ENCODE peak calls at places on chromosomes 2 and 18, in six cellular contexts. Z is A549, O is right lobe of liver, G is H1, R is tibial nerve, P is GM12891. J is an unnamed sample.

GRCh38 chr2:41698787-41699422 is 348.9 kb upstream of the PKDCC start:
- DNase-seq in Z (peak), O (no peak), G (peak), R (no peak), P (no peak), J (peak)

GRCh38 chr2:96408631-96409542 is 73.3 kb downstream of the NCAPH start:
- DNase-seq in Z (peak), O (no peak), G (no peak), R (no peak), P (no peak), J (no peak)

GRCh38 chr2:149310349-149310748 is 20.0 kb upstream of the LYPD6 start:
- DNase-seq in Z (no peak), O (no peak), G (no peak), R (no peak), P (no peak), J (no peak)

GRCh38 chr2:23760746-23761145 is 166.2 kb downstream of the ATAD2B start:
- DNase-seq in Z (peak), O (no peak), G (no peak), R (no peak), P (no peak), J (peak)

GRCh38 chr18:27235218-27235870 is 50.2 kb upstream of the CHST9 start:
- DNase-seq in Z (no peak), O (no peak), G (no peak), R (no peak), P (no peak), J (no peak)

GRCh38 chr2:2107627-2108026 is 223.4 kb downstream of the MYT1L start:
- DNase-seq in Z (no peak), O (no peak), G (no peak), R (no peak), P (no peak), J (no peak)

GRCh38 chr18:56028514-56028913 is 440.5 kb upstream of the TCF4 start:
- DNase-seq in Z (peak), O (no peak), G (no peak), R (no peak), P (no peak), J (no peak)

GRCh38 chr2:72982219-72982618 is 64.9 kb downstream of the EMX1 start:
- DNase-seq in Z (no peak), O (no peak), G (no peak), R (no peak), P (no peak), J (no peak)

GRCh38 chr2:73928995-73929394 is 2.3 kb downstream of the DGUOK start:
- DNase-seq in Z (no peak), O (no peak), G (no peak), R (no peak), P (no peak), J (no peak)

GRCh38 chr2:15584767-15585469 is 6.8 kb upstream of the DDX1 start:
- DNase-seq in Z (no peak), O (no peak), G (no peak), R (no peak), P (no peak), J (no peak)

GRCh38 chr2:215749092-215749957 is 264.0 kb downstream of the MREG start:
- DNase-seq in Z (peak), O (peak), G (no peak), R (peak), P (no peak), J (no peak)

GRCh38 chr2:78261454-78261853 is 739.3 kb upstream of the LRRTM4 start:
- DNase-seq in Z (no peak), O (no peak), G (no peak), R (no peak), P (no peak), J (no peak)

GRCh38 chr2:120660056-120660694 is 75.5 kb upstream of the GLI2 start:
- DNase-seq in Z (no peak), O (no peak), G (no peak), R (no peak), P (no peak), J (no peak)

GRCh38 chr2:220701115-220701514 is 871.0 kb downstream of the EPHA4 start:
- DNase-seq in Z (no peak), O (no peak), G (no peak), R (no peak), P (no peak), J (no peak)

GRCh38 chr2:216649573-216649972 is 16.4 kb downstream of the IGFBP2 start:
- DNase-seq in Z (no peak), O (no peak), G (no peak), R (no peak), P (no peak), J (no peak)

GRCh38 chr18:58538604-58539386 is 90.1 kb downstream of the ALPK2 start:
- DNase-seq in Z (no peak), O (peak), G (no peak), R (no peak), P (no peak), J (no peak)

GRCh38 chr2:119024568-119024967 is 82.6 kb downstream of the MARCO start:
- DNase-seq in Z (no peak), O (no peak), G (peak), R (no peak), P (no peak), J (no peak)

GRCh38 chr2:136344339-136344738 is 226.4 kb upstream of the CXCR4 start:
- DNase-seq in Z (no peak), O (no peak), G (peak), R (no peak), P (no peak), J (no peak)

GRCh38 chr2:68839260-68839833 is 31.9 kb downstream of the BMP10 start:
- DNase-seq in Z (peak), O (no peak), G (peak), R (no peak), P (no peak), J (peak)

GRCh38 chr18:79613186-79613931 is 66.2 kb upstream of the CTDP1 start:
- DNase-seq in Z (no peak), O (peak), G (peak), R (no peak), P (no peak), J (no peak)

GRCh38 chr2:230224458-230224857 is 1.1 kb upstream of the SP140 start:
- DNase-seq in Z (no peak), O (no peak), G (no peak), R (no peak), P (no peak), J (no peak)

GRCh38 chr2:147460140-147460539 is 384.7 kb upstream of the ACVR2A start:
- DNase-seq in Z (no peak), O (no peak), G (no peak), R (no peak), P (no peak), J (no peak)

GRCh38 chr2:199458017-199458805 is 472 bp upstream of the SATB2 start:
- DNase-seq in Z (peak), O (peak), G (peak), R (no peak), P (peak), J (peak)

GRCh38 chr2:199456383-199457146 is 1.2 kb downstream of the SATB2 start:
- DNase-seq in Z (no peak), O (no peak), G (no peak), R (no peak), P (no peak), J (no peak)

GRCh38 chr2:199458806-199459285 is 1.1 kb upstream of the SATB2 start:
- DNase-seq in Z (no peak), O (no peak), G (peak), R (no peak), P (peak), J (peak)

GRCh38 chr2:199455533-199456382 is 2.0 kb downstream of the SATB2 start:
- DNase-seq in Z (peak), O (peak), G (peak), R (no peak), P (peak), J (no peak)

GRCh38 chr2:199457147-199458016 is at the start of gene SATB2:
- DNase-seq in Z (peak), O (peak), G (peak), R (no peak), P (peak), J (peak)
- TF ChIP-seq POLR2A in Z (no peak), O (no peak), G (no peak), R (no peak), P (no peak), J (no peak)

GRCh38 chr2:97739020-97739892 is 25.9 kb downstream of the ZAP70 start:
- DNase-seq in Z (no peak), O (no peak), G (no peak), R (no peak), P (no peak), J (no peak)
- TF ChIP-seq POLR2A in Z (no peak), O (no peak), G (no peak), R (no peak), P (peak), J (no peak)

DNA sequence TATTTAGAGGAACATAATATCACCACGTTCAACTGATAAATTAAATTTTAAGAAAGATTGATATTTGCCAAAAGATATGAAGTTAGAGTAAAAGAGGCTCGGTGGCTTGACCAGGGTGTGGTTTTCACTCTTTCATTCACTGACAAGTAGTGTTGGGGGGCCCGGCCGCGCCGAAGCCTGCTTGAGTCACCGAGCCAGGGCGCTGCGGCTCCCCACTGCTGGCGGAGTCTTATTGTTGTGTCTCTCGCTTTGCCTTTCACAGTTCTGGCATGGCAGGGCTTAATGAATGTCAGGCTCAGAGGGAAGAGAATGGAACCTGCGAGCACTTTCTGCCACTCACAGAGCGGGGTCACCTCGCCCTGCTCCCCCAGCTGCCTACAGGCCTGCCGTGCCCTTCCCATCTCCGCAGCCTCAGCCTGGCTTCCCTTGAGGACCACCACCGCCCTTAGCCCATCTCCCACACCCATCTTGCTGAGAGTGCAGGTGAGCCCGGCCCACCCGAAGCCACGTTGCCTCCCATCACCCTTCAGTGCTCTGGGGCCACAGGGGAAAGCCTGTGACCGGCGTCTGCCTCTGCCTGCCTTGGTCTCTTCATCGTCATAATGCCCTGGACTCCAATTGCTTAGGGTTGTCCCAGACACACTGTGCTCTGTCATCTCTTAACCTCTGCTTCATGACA is 142.7 kb downstream of the FAM210A start:
- DNase-seq in Z (no peak), O (no peak), G (no peak), R (no peak), P (no peak), J (no peak)
- TF ChIP-seq POLR2A in Z (no peak), O (no peak), G (no peak), R (no peak), P (no peak), J (no peak)

GRCh38 chr2:126656311-126657145 is 570 bp downstream of the GYPC start:
- DNase-seq in Z (no peak), O (no peak), G (peak), R (no peak), P (no peak), J (peak)
- TF ChIP-seq POLR2A in Z (no peak), O (no peak), G (no peak), R (no peak), P (peak), J (peak)

GRCh38 chr2:159615187-159615935 is 987 bp downstream of the BAZ2B start:
- DNase-seq in Z (peak), O (peak), G (peak), R (peak), P (peak), J (peak)

GRCh38 chr2:159617080-159617479 is 732 bp upstream of the BAZ2B start:
- DNase-seq in Z (no peak), O (no peak), G (no peak), R (no peak), P (no peak), J (no peak)

GRCh38 chr2:159614534-159615186 is 1.7 kb downstream of the BAZ2B start:
- DNase-seq in Z (no peak), O (no peak), G (no peak), R (no peak), P (no peak), J (peak)

GRCh38 chr2:159617651-159618050 is 1.3 kb upstream of the BAZ2B start:
- DNase-seq in Z (peak), O (peak), G (no peak), R (no peak), P (no peak), J (peak)

DNA sequence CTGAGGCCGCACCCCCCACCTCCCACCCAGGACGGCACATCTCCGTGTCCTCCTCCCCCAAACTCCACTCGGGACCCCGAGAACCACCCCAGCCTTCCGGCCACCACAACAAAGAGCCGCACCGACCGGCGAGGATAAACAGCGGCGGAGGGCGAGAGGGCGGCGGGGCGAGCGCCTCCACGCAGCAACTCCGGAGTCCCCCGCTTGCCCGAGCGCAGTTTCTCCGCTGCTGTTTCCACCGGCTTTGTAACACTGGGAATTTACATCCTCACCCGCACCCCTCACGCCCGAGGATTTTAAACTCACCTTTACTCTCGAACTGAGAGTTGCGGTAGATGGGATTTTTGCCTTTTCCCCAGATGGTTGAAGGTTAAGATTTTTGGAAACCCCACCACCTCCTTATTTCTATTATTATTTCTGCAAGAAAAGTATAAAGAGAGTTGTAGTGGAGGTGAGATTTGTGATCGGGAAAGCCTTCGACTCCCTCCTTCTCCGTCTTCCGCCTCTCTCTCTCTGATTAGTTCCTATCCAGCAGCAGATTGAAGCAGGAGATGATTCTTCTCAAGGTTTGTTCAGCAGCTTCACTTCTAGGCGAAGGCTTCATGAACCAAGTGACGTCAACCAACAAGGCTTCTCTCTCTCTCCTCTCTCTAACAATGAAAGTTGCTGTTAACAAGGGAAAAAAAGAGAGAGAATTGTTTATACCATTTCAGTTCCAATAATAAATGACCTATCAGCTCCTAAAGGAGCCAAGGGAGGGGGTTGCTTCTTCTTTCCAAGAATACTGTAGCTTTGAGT is at the start of gene BAZ2B:
- DNase-seq in Z (peak), O (peak), G (no peak), R (no peak), P (no peak), J (peak)
- TF ChIP-seq POLR2A in Z (no peak), O (peak), G (peak), R (peak), P (no peak), J (peak)

DNA sequence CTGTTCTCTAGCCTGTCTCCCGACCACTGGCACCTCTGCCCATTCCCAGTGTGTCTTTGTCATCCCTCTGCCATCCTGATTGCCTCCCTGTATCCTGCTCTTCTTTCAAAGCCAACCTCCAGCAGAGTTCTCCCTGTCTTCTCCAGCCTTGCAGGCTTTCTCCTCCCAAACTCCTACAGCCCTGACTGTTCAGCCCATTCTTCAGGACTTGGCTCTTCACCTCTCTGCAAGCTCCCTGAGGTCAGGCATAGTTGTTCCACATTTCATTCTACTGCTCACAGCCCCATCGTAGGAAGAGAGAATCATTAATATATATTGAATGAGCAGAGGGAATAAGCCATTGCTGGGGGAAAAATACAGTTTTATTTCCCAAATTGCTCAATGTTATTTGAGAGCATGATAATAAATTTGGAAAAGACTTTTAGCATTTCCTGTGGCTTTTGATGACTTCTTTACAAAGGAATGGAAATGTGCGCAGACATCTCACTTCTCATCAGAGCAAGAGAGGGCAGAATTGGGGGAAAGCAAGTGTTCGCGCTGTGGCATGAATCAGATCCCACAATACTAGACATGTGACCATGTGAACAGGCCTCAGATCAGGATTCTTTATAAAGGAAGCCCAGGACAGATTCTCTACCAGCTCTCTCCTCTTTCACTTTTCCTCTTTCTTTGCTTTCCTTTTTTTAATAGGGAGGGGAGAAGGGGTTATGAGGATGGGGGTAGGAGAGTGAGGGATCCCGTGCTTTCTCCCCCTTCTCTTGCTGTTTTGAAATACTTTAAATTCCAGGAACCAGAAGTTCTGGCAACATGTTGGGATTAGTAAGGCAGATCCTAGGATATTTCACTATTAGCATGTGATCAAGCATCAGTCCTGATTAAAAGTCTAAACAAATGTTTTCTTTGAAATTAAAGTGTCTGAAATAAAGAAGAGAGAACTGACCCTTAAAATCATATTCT is 37.5 kb downstream of the EPAS1 start:
- DNase-seq in Z (no peak), O (no peak), G (no peak), R (no peak), P (no peak), J (no peak)
- TF ChIP-seq POLR2A in Z (no peak), O (no peak), G (no peak), R (no peak), P (no peak), J (no peak)

J was measured in erythroblast.